ENCODE peak calls at places on chromosomes 5 and 9, in five cellular contexts. J is C1 segment of cervical spinal cord, U is T follicular helper cell, W is iPS DF 6.9, Y is DMS153. M is an unnamed sample.
A peak's percentile ranks its signal among the peaks of the same experiment; 100 is the strongest.

GRCh38 chr5:123119334-123119986 is 30.4 kb downstream of the PRDM6 start:
- DNase-seq in W (no peak), Y (no peak), J (no peak), U (no peak), M (no peak)

GRCh38 chr9:118321823-118322222 is 617.6 kb downstream of the TLR4 start:
- DNase-seq in Y (no peak), U (no peak), W (no peak), J (no peak), M (no peak)

GRCh38 chr9:110538169-110538568 is 41.4 kb downstream of the SVEP1 start:
- DNase-seq in J (no peak), W (no peak), U (no peak), Y (no peak), M (no peak)

GRCh38 chr5:139863361-139863760 is 67.8 kb downstream of the PSD2 start:
- DNase-seq in J (peak; percentile 72), W (no peak), Y (no peak), U (no peak), M (peak; percentile 70)

GRCh38 chr5:168047669-168048111 is 243.8 kb upstream of the WWC1 start:
- DNase-seq in W (no peak), U (no peak), Y (no peak), J (no peak), M (peak; percentile 27)

GRCh38 chr5:32831630-32832029 is 120.5 kb downstream of the NPR3 start:
- DNase-seq in W (no peak), Y (no peak), J (no peak), U (no peak), M (no peak)

GRCh38 chr5:89397096-89397495 is 514.1 kb upstream of the MEF2C start:
- DNase-seq in W (no peak), J (no peak), U (no peak), Y (no peak), M (no peak)

GRCh38 chr9:126451316-126451885 is 124.8 kb downstream of the MVB12B start:
- DNase-seq in W (no peak), U (no peak), J (no peak), Y (no peak), M (no peak)

GRCh38 chr5:111224561-111224989 is 391 bp downstream of the CAMK4 start:
- DNase-seq in Y (no peak), J (no peak), U (no peak), W (no peak), M (peak; percentile 64)

GRCh38 chr9:113545068-113545467 is 81.5 kb downstream of the RGS3 start:
- DNase-seq in Y (no peak), J (no peak), U (no peak), W (no peak), M (no peak)

M was measured in nucleus accumbens.